ENCODE peak calls at places on chromosomes 1 and 21, in six cellular contexts. A, X, Z, S, D and L are unnamed samples.

GRCh38 chr21:39385299-39386145 is 36.6 kb upstream of the HMGN1 start:
- DNase-seq in A (peak), X (no peak), Z (no peak), S (peak), D (peak), L (peak)

GRCh38 chr1:180291004-180291403 is 60.9 kb downstream of the LHX4 start:
- DNase-seq in A (no peak), X (no peak), Z (no peak), S (no peak), D (no peak), L (no peak)

GRCh38 chr1:45272943-45273342 is 53.8 kb upstream of the HPDL start:
- DNase-seq in A (no peak), X (peak), Z (no peak), S (peak), D (no peak), L (peak)

GRCh38 chr21:26846036-26846931 is 1.1 kb upstream of the ADAMTS1 start:
- DNase-seq in A (peak), X (no peak), Z (no peak), S (peak), D (no peak), L (no peak)

GRCh38 chr1:183877321-183877720 is 72.4 kb downstream of the RGL1 start:
- DNase-seq in A (peak), X (no peak), Z (no peak), S (peak), D (no peak), L (no peak)

GRCh38 chr21:33403128-33403785 is at the start of gene IFNGR2:
- DNase-seq in A (peak), X (no peak), Z (peak), S (no peak), D (peak), L (no peak)

GRCh38 chr1:91876040-91876470 is 9.9 kb downstream of the TGFBR3 start:
- DNase-seq in A (no peak), X (no peak), Z (no peak), S (no peak), D (no peak), L (no peak)

GRCh38 chr1:39488801-39489566 is 2.5 kb upstream of the BMP8A start:
- DNase-seq in A (no peak), X (no peak), Z (no peak), S (no peak), D (no peak), L (no peak)

GRCh38 chr1:210438928-210439841 is 110.5 kb downstream of the HHAT start:
- DNase-seq in A (no peak), X (peak), Z (no peak), S (peak), D (no peak), L (peak)